ENCODE peak calls at places on chromosome 18, in ten cellular contexts. A is anterior cingulate cortex, P is ureter, Y is fibroblast of the conjunctiva, Z is endothelial cell of umbilical vein, T is PC-3, S is NCI-H748 treated with DMSO at 0.1 percent for 48 hours, J is NCI-H510A treated with DMSO at 0.1 percent for 48 hours, G is colonic mucosa, B is iris pigment epithelial cell. N is an unnamed sample.

GRCh38 chr18:51997129-51997528 is 342.9 kb upstream of the DCC start:
- DNase-seq in A (no peak), P (no peak), Y (no peak), Z (no peak), T (no peak), S (no peak), J (no peak), G (no peak), B (no peak), N (no peak)

GRCh38 chr18:48827321-48828200 is 123.2 kb downstream of the SMAD7 start:
- DNase-seq in A (no peak), P (peak; percentile 46), Y (peak; percentile 43), Z (peak; percentile 70), T (no peak), S (peak; percentile 78), J (no peak), G (no peak), B (peak; percentile 80), N (no peak)

GRCh38 chr18:13376841-13377351 is 158.3 kb downstream of the LDLRAD4 start:
- DNase-seq in A (no peak), P (peak; percentile 38), Y (no peak), Z (no peak), T (no peak), S (no peak), J (peak; percentile 47), G (no peak), B (no peak), N (no peak)

GRCh38 chr18:54240629-54241107 is 16.2 kb upstream of the MBD2 start:
- DNase-seq in A (no peak), P (no peak), Y (no peak), Z (no peak), T (no peak), S (no peak), J (no peak), G (no peak), B (peak; percentile 57), N (no peak)

GRCh38 chr18:47530695-47531094 is 279.2 kb upstream of the SKOR2 start:
- DNase-seq in A (no peak), P (no peak), Y (no peak), Z (no peak), T (no peak), S (no peak), J (no peak), G (no peak), B (no peak), N (no peak)

GRCh38 chr18:77164762-77165485 is 32.3 kb upstream of the MBP start:
- DNase-seq in A (no peak), P (no peak), Y (no peak), Z (no peak), T (no peak), S (no peak), J (no peak), G (no peak), B (no peak), N (no peak)

GRCh38 chr18:9612215-9612830 is 2.0 kb downstream of the PPP4R1 start:
- DNase-seq in A (no peak), P (no peak), Y (peak; percentile 43), Z (peak; percentile 64), T (peak; percentile 73), S (peak; percentile 65), J (peak; percentile 70), G (peak; percentile 53), B (peak; percentile 61), N (peak; percentile 35)

GRCh38 chr18:64019922-64020756 is 50.3 kb downstream of the SERPINB8 start:
- DNase-seq in A (no peak), P (no peak), Y (no peak), Z (no peak), T (no peak), S (no peak), J (no peak), G (no peak), B (no peak), N (no peak)

GRCh38 chr18:71682591-71682990 is 861.6 kb downstream of the CBLN2 start:
- DNase-seq in A (no peak), P (no peak), Y (no peak), Z (no peak), T (peak; percentile 50), S (no peak), J (peak; percentile 37), G (no peak), B (peak; percentile 3), N (no peak)

GRCh38 chr18:3960977-3961376 is 494.1 kb downstream of the DLGAP1 start:
- DNase-seq in A (no peak), P (no peak), Y (no peak), Z (no peak), T (no peak), S (no peak), J (no peak), G (no peak), B (no peak), N (no peak)

GRCh38 chr18:44637210-44638051 is 43.3 kb upstream of the SETBP1 start:
- DNase-seq in A (no peak), P (no peak), Y (no peak), Z (no peak), T (peak; percentile 65), S (no peak), J (no peak), G (no peak), B (peak; percentile 37), N (no peak)

GRCh38 chr18:41761329-41762028 is 193.6 kb upstream of the PIK3C3 start:
- DNase-seq in A (no peak), P (no peak), Y (peak; percentile 23), Z (no peak), T (peak; percentile 80), S (no peak), J (no peak), G (no peak), B (peak; percentile 93), N (no peak)

GRCh38 chr18:41338341-41338740 is 616.7 kb upstream of the PIK3C3 start:
- DNase-seq in A (no peak), P (no peak), Y (no peak), Z (no peak), T (no peak), S (no peak), J (no peak), G (no peak), B (no peak), N (no peak)

GRCh38 chr18:54983041-54983686 is 23.9 kb upstream of the CCDC68 start:
- DNase-seq in A (no peak), P (no peak), Y (peak; percentile 52), Z (peak; percentile 59), T (peak; percentile 82), S (peak; percentile 22), J (peak; percentile 74), G (no peak), B (peak; percentile 82), N (no peak)

GRCh38 chr18:53458944-53459580 is 765.4 kb downstream of the MBD2 start:
- DNase-seq in A (no peak), P (no peak), Y (peak; percentile 38), Z (no peak), T (no peak), S (no peak), J (no peak), G (no peak), B (no peak), N (no peak)

GRCh38 chr18:79382681-79383387 is 12.9 kb upstream of the NFATC1 start:
- DNase-seq in A (no peak), P (no peak), Y (no peak), Z (no peak), T (peak; percentile 40), S (no peak), J (no peak), G (no peak), B (no peak), N (no peak)

GRCh38 chr18:48037481-48038271 is 107.2 kb upstream of the SMAD2 start:
- DNase-seq in A (no peak), P (peak; percentile 43), Y (no peak), Z (peak; percentile 9), T (no peak), S (no peak), J (peak; percentile 5), G (no peak), B (no peak), N (no peak)

GRCh38 chr18:61348230-61348629 is 15.0 kb downstream of the CDH20 start:
- DNase-seq in A (no peak), P (no peak), Y (no peak), Z (no peak), T (no peak), S (no peak), J (no peak), G (no peak), B (peak; percentile 64), N (no peak)

GRCh38 chr18:50117876-50118275 is 77.1 kb downstream of the MYO5B start:
- DNase-seq in A (no peak), P (no peak), Y (no peak), Z (no peak), T (peak; percentile 49), S (peak; percentile 81), J (peak; percentile 17), G (no peak), B (no peak), N (no peak)

GRCh38 chr18:76970749-76971148 is 148.4 kb downstream of the ZNF236 start:
- DNase-seq in A (no peak), P (no peak), Y (no peak), Z (no peak), T (no peak), S (no peak), J (peak; percentile 86), G (no peak), B (no peak), N (no peak)

GRCh38 chr18:78237864-78238263 is 741.8 kb upstream of the SALL3 start:
- DNase-seq in A (no peak), P (no peak), Y (no peak), Z (no peak), T (no peak), S (no peak), J (no peak), G (no peak), B (no peak), N (no peak)

GRCh38 chr18:32366586-32367538 is 103.8 kb downstream of the GAREM1 start:
- DNase-seq in A (no peak), P (no peak), Y (no peak), Z (no peak), T (no peak), S (no peak), J (no peak), G (no peak), B (peak; percentile 54), N (no peak)

GRCh38 chr18:59047992-59048363 is 91.7 kb upstream of the SEC11C start:
- DNase-seq in A (no peak), P (no peak), Y (no peak), Z (no peak), T (no peak), S (no peak), J (no peak), G (no peak), B (no peak), N (no peak)

GRCh38 chr18:55403555-55403954 is 184.4 kb downstream of the TCF4 start:
- DNase-seq in A (no peak), P (no peak), Y (no peak), Z (no peak), T (no peak), S (no peak), J (no peak), G (no peak), B (no peak), N (no peak)

GRCh38 chr18:57956495-57956894 is 87.5 kb upstream of the NEDD4L start:
- DNase-seq in A (no peak), P (peak; percentile 15), Y (no peak), Z (no peak), T (peak; percentile 9), S (no peak), J (no peak), G (peak; percentile 94), B (no peak), N (peak; percentile 81)

GRCh38 chr18:23311346-23312103 is 141.6 kb upstream of the RIOK3 start:
- DNase-seq in A (no peak), P (peak; percentile 59), Y (peak; percentile 93), Z (peak; percentile 97), T (peak; percentile 76), S (no peak), J (no peak), G (no peak), B (peak; percentile 97), N (no peak)

GRCh38 chr18:34322365-34323289 is 97.9 kb upstream of the NOL4 start:
- DNase-seq in A (no peak), P (peak; percentile 51), Y (peak; percentile 39), Z (peak; percentile 65), T (peak; percentile 41), S (peak; percentile 63), J (no peak), G (peak; percentile 67), B (peak; percentile 70), N (peak; percentile 55)

GRCh38 chr18:75208836-75209128 is 157 bp downstream of the PTGR3 start:
- DNase-seq in A (peak; percentile 64), P (peak; percentile 60), Y (no peak), Z (peak; percentile 37), T (no peak), S (no peak), J (no peak), G (no peak), B (no peak), N (no peak)

N was measured in transverse colon.